ENCODE peak calls at places on chromosomes 7 and 10, in five cellular contexts. One of them, this sample, is unnamed.
A peak's percentile ranks its signal among the peaks of the same experiment; 100 is the strongest.

GRCh38 chr10:88728107-88728763 is 22.2 kb downstream of the LIPK start:
- DNase-seq in BJ: no peak
- DNase-seq in brain microvascular endothelial cell: no peak
- DNase-seq in mammary epithelial cell: peak; percentile 3
- DNase-seq in lung: no peak
- DNase-seq in this sample: peak; percentile 48

GRCh38 chr7:74572301-74573090 is 85.0 kb upstream of the GTF2I start:
- DNase-seq in lung: no peak
- DNase-seq in mammary epithelial cell: no peak
- DNase-seq in brain microvascular endothelial cell: no peak
- DNase-seq in BJ: no peak
- DNase-seq in this sample: no peak

GRCh38 chr10:113329121-113329596 is 223.7 kb upstream of the HABP2 start:
- DNase-seq in lung: no peak
- DNase-seq in BJ: peak; percentile 68
- DNase-seq in brain microvascular endothelial cell: peak; percentile 72
- DNase-seq in mammary epithelial cell: peak; percentile 27
- DNase-seq in this sample: no peak

GRCh38 chr7:96310106-96310505 is 11.8 kb downstream of the SLC25A13 start:
- DNase-seq in lung: no peak
- DNase-seq in brain microvascular endothelial cell: no peak
- DNase-seq in BJ: no peak
- DNase-seq in mammary epithelial cell: no peak
- DNase-seq in this sample: no peak

GRCh38 chr7:17786314-17786852 is 153.9 kb downstream of the SNX13 start:
- DNase-seq in BJ: no peak
- DNase-seq in mammary epithelial cell: no peak
- DNase-seq in lung: no peak
- DNase-seq in brain microvascular endothelial cell: no peak
- DNase-seq in this sample: no peak

GRCh38 chr7:152761116-152761748 is 1.7 kb downstream of the ACTR3B start:
- DNase-seq in mammary epithelial cell: peak; percentile 78
- DNase-seq in lung: no peak
- DNase-seq in brain microvascular endothelial cell: peak; percentile 2
- DNase-seq in BJ: peak; percentile 42
- DNase-seq in this sample: no peak

GRCh38 chr7:35680403-35681013 is 14.4 kb downstream of the HERPUD2 start:
- DNase-seq in brain microvascular endothelial cell: no peak
- DNase-seq in mammary epithelial cell: no peak
- DNase-seq in lung: no peak
- DNase-seq in BJ: no peak
- DNase-seq in this sample: no peak

GRCh38 chr7:114922151-114922651 is 307 bp downstream of the MDFIC start:
- DNase-seq in brain microvascular endothelial cell: peak; percentile 38
- DNase-seq in lung: peak; percentile 42
- DNase-seq in mammary epithelial cell: peak; percentile 39
- DNase-seq in BJ: no peak
- DNase-seq in this sample: no peak

GRCh38 chr7:1049006-1049741 is 4.8 kb downstream of the GPR146 start:
- DNase-seq in mammary epithelial cell: no peak
- DNase-seq in lung: no peak
- DNase-seq in BJ: no peak
- DNase-seq in brain microvascular endothelial cell: no peak
- DNase-seq in this sample: no peak

GRCh38 chr10:16559236-16559773 is 37.6 kb upstream of the C1QL3 start:
- DNase-seq in lung: no peak
- DNase-seq in brain microvascular endothelial cell: no peak
- DNase-seq in BJ: no peak
- DNase-seq in mammary epithelial cell: no peak
- DNase-seq in this sample: no peak

GRCh38 chr7:2242541-2243482 is 786 bp downstream of the NUDT1 start:
- DNase-seq in brain microvascular endothelial cell: no peak
- DNase-seq in mammary epithelial cell: peak; percentile 32
- DNase-seq in BJ: no peak
- DNase-seq in lung: no peak
- DNase-seq in this sample: peak; percentile 36

GRCh38 chr7:55533050-55533728 is 39.1 kb downstream of the VOPP1 start:
- DNase-seq in BJ: no peak
- DNase-seq in lung: no peak
- DNase-seq in mammary epithelial cell: peak; percentile 90
- DNase-seq in brain microvascular endothelial cell: peak; percentile 37
- DNase-seq in this sample: no peak

GRCh38 chr10:79203014-79203675 is 134.4 kb downstream of the ZMIZ1 start:
- DNase-seq in mammary epithelial cell: no peak
- DNase-seq in BJ: no peak
- DNase-seq in brain microvascular endothelial cell: no peak
- DNase-seq in lung: no peak
- DNase-seq in this sample: no peak

GRCh38 chr7:46558482-46559193 is 637.6 kb upstream of the IGFBP3 start:
- DNase-seq in lung: no peak
- DNase-seq in mammary epithelial cell: peak; percentile 37
- DNase-seq in brain microvascular endothelial cell: peak; percentile 74
- DNase-seq in BJ: peak; percentile 36
- DNase-seq in this sample: no peak

GRCh38 chr7:3682028-3682712 is 381.1 kb downstream of the SDK1 start:
- DNase-seq in BJ: no peak
- DNase-seq in brain microvascular endothelial cell: no peak
- DNase-seq in lung: no peak
- DNase-seq in mammary epithelial cell: no peak
- DNase-seq in this sample: no peak

GRCh38 chr10:78964274-78964951 is 104.4 kb upstream of the ZMIZ1 start:
- DNase-seq in mammary epithelial cell: no peak
- DNase-seq in BJ: no peak
- DNase-seq in lung: no peak
- DNase-seq in brain microvascular endothelial cell: no peak
- DNase-seq in this sample: no peak

GRCh38 chr10:92542458-92542857 is 31.4 kb downstream of the IDE start:
- DNase-seq in lung: no peak
- DNase-seq in mammary epithelial cell: no peak
- DNase-seq in brain microvascular endothelial cell: no peak
- DNase-seq in BJ: no peak
- DNase-seq in this sample: no peak

GRCh38 chr10:127871631-127872010 is 21.1 kb downstream of the CLRN3 start:
- DNase-seq in lung: no peak
- DNase-seq in BJ: no peak
- DNase-seq in mammary epithelial cell: no peak
- DNase-seq in brain microvascular endothelial cell: no peak
- DNase-seq in this sample: no peak

GRCh38 chr10:78832281-78832680 is 236.5 kb upstream of the ZMIZ1 start:
- DNase-seq in brain microvascular endothelial cell: no peak
- DNase-seq in lung: no peak
- DNase-seq in mammary epithelial cell: no peak
- DNase-seq in BJ: no peak
- DNase-seq in this sample: no peak

GRCh38 chr10:5622586-5622985 is 43.8 kb downstream of the ASB13 start:
- DNase-seq in mammary epithelial cell: peak; percentile 28
- DNase-seq in BJ: no peak
- DNase-seq in brain microvascular endothelial cell: no peak
- DNase-seq in lung: no peak
- DNase-seq in this sample: no peak

GRCh38 chr7:88073625-88074024 is 139.6 kb downstream of the ADAM22 start:
- DNase-seq in lung: no peak
- DNase-seq in mammary epithelial cell: no peak
- DNase-seq in BJ: no peak
- DNase-seq in brain microvascular endothelial cell: no peak
- DNase-seq in this sample: no peak

GRCh38 chr10:125878957-125879835 is 1.9 kb downstream of the DHX32 start:
- DNase-seq in brain microvascular endothelial cell: peak; percentile 88
- DNase-seq in mammary epithelial cell: peak; percentile 92
- DNase-seq in lung: no peak
- DNase-seq in BJ: peak; percentile 68
- DNase-seq in this sample: peak; percentile 26

GRCh38 chr7:70790215-70791073 is 341.5 kb upstream of the GALNT17 start:
- DNase-seq in lung: no peak
- DNase-seq in mammary epithelial cell: no peak
- DNase-seq in BJ: no peak
- DNase-seq in brain microvascular endothelial cell: no peak
- DNase-seq in this sample: no peak

GRCh38 chr7:54864718-54865117 is 105.7 kb upstream of the SEC61G start:
- DNase-seq in brain microvascular endothelial cell: no peak
- DNase-seq in lung: no peak
- DNase-seq in mammary epithelial cell: no peak
- DNase-seq in BJ: no peak
- DNase-seq in this sample: no peak

GRCh38 chr7:120989571-120990220 is 1.2 kb downstream of the CPED1 start:
- DNase-seq in lung: no peak
- DNase-seq in BJ: no peak
- DNase-seq in brain microvascular endothelial cell: no peak
- DNase-seq in mammary epithelial cell: no peak
- DNase-seq in this sample: no peak

GRCh38 chr7:30896783-30897617 is 14.7 kb upstream of the AQP1 start:
- DNase-seq in mammary epithelial cell: no peak
- DNase-seq in brain microvascular endothelial cell: no peak
- DNase-seq in lung: peak; percentile 81
- DNase-seq in BJ: no peak
- DNase-seq in this sample: peak; percentile 71

GRCh38 chr7:30893357-30893756 is 18.3 kb upstream of the AQP1 start:
- DNase-seq in brain microvascular endothelial cell: peak; percentile 46
- DNase-seq in mammary epithelial cell: no peak
- DNase-seq in BJ: no peak
- DNase-seq in lung: no peak
- DNase-seq in this sample: no peak

GRCh38 chr7:30894009-30894408 is 17.6 kb upstream of the AQP1 start:
- DNase-seq in BJ: no peak
- DNase-seq in lung: no peak
- DNase-seq in brain microvascular endothelial cell: no peak
- DNase-seq in mammary epithelial cell: no peak
- DNase-seq in this sample: no peak

GRCh38 chr7:30896041-30896440 is 15.6 kb upstream of the AQP1 start:
- DNase-seq in BJ: no peak
- DNase-seq in mammary epithelial cell: no peak
- DNase-seq in lung: peak; percentile 71
- DNase-seq in brain microvascular endothelial cell: no peak
- DNase-seq in this sample: peak; percentile 82

GRCh38 chr7:30894866-30895408 is 16.7 kb upstream of the AQP1 start:
- DNase-seq in mammary epithelial cell: no peak
- DNase-seq in BJ: no peak
- DNase-seq in lung: no peak
- DNase-seq in brain microvascular endothelial cell: no peak
- DNase-seq in this sample: no peak
- TF ChIP-seq CTCF in mammary epithelial cell: no peak
- TF ChIP-seq CTCF in BJ: peak; percentile 14
- TF ChIP-seq CTCF in lung: no peak
- TF ChIP-seq CTCF in brain microvascular endothelial cell: peak; percentile 37
- TF ChIP-seq CTCF in this sample: no peak

DNA sequence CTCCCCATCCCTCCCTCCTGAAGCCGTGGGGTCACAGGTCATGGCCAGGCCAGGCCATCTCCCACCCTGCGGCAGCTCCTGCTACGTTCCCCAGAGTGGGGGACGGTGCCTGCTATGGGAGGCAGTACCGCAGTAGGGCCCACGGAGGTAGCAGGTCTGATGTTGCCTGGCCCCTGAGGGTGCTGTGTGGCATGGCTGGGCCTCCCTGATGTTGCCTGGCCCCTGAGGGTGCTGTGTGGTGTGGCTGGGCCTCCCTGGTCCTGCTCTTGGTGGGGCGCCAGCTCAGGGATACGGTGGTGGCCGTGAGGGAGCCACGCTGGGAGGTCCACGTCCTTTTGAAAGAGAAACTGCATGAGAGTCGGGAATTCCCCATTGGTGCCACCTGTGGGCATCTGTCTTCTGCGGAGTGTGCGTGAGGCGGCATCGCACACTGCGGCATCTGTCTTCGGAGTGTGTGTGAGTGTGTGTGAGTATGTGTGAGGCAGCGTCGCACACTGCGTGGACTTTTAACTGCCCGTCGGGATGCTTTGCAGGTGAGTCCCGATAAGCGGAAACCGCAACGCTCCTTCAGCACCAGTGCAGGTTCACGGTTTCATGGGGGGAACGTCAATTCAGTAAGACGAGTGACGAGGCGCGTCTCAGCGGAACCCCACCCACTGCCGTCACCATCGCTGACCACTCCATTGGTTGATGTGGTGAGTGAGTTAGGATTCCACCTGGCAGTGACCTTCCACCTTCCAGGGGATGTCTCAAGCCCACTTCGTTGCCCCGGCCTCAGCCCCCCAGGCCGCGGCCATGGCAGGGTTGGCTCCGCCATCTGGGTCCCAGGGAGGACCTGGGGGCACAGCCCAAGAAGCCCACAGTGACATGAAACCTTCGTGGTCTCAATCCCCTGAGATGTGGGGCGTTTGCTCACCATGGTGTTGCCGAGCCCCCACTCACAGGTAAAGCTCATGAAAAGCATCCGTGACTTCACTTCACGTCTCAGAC is 51.2 kb upstream of the CFAP46 start:
- DNase-seq in lung: no peak
- DNase-seq in brain microvascular endothelial cell: no peak
- DNase-seq in mammary epithelial cell: no peak
- DNase-seq in BJ: no peak
- DNase-seq in this sample: no peak
- H3K4me3 ChIP-seq in lung: no peak overlapping the region
- H3K4me3 ChIP-seq in brain microvascular endothelial cell: no peak overlapping the region
- H3K4me3 ChIP-seq in mammary epithelial cell: no peak overlapping the region
- H3K4me3 ChIP-seq in BJ: no peak overlapping the region
- H3K4me3 ChIP-seq in this sample: no peak overlapping the region

GRCh38 chr10:100812978-100813377 is 67.6 kb downstream of the PAX2 start:
- DNase-seq in BJ: no peak
- DNase-seq in brain microvascular endothelial cell: no peak
- DNase-seq in mammary epithelial cell: no peak
- DNase-seq in lung: no peak
- DNase-seq in this sample: no peak
- TF ChIP-seq CTCF in BJ: no peak
- TF ChIP-seq CTCF in brain microvascular endothelial cell: peak; percentile 18
- TF ChIP-seq CTCF in mammary epithelial cell: no peak
- TF ChIP-seq CTCF in lung: no peak
- TF ChIP-seq CTCF in this sample: peak; percentile 29

DNA sequence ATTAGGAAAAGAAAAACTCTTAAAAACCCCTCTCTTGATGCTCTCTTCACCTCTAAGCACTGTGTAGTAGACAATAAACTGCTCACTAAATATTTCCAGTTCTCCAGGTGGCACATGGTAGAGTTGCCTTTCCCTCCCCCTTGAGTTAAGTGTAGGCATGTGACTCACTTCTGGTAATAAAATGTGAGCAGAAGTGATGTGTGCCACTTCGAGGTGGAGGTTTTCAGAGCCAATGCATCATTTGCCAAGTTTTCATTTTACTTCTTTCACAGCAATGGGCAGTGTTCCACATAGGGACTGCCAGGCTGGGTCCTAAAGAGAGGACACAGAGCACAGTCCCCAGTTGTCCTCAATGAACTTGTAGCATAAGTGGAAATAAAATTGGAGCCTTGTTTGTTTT is 131.6 kb upstream of the NPY start:
- DNase-seq in BJ: no peak
- DNase-seq in lung: no peak
- DNase-seq in mammary epithelial cell: peak; percentile 11
- DNase-seq in brain microvascular endothelial cell: no peak
- DNase-seq in this sample: no peak
- H3K4me3 ChIP-seq in BJ: no peak overlapping the region
- H3K4me3 ChIP-seq in lung: no peak overlapping the region
- H3K4me3 ChIP-seq in mammary epithelial cell: no peak overlapping the region
- H3K4me3 ChIP-seq in brain microvascular endothelial cell: no peak overlapping the region
- H3K4me3 ChIP-seq in this sample: no peak overlapping the region